ENCODE peak calls at places on chromosomes 6 and 20, in six cellular contexts. One of them, this sample, is unnamed.

GRCh38 chr6:22613695-22614094 is 44.3 kb downstream of the HDGFL1 start:
- DNase-seq in heart left ventricle: no peak
- DNase-seq in stimulated activated CD4-positive, alpha-beta T cell treated with anti-CD3 and anti-CD28 coated beads, TNF-alpha, amount 100 ng/mL, for 4 hours: no peak
- DNase-seq in SW480: no peak
- DNase-seq in cardiac septum: no peak
- DNase-seq in NCI-H2081: no peak
- DNase-seq in this sample: peak

GRCh38 chr6:106146852-106147351 is 60.8 kb downstream of the PRDM1 start:
- DNase-seq in heart left ventricle: no peak
- DNase-seq in stimulated activated CD4-positive, alpha-beta T cell treated with anti-CD3 and anti-CD28 coated beads, TNF-alpha, amount 100 ng/mL, for 4 hours: no peak
- DNase-seq in SW480: no peak
- DNase-seq in cardiac septum: no peak
- DNase-seq in NCI-H2081: no peak
- DNase-seq in this sample: no peak

GRCh38 chr6:37667050-37667814 is 30.5 kb downstream of the MDGA1 start:
- DNase-seq in heart left ventricle: no peak
- DNase-seq in stimulated activated CD4-positive, alpha-beta T cell treated with anti-CD3 and anti-CD28 coated beads, TNF-alpha, amount 100 ng/mL, for 4 hours: no peak
- DNase-seq in SW480: no peak
- DNase-seq in cardiac septum: no peak
- DNase-seq in NCI-H2081: no peak
- DNase-seq in this sample: peak

GRCh38 chr20:62688855-62689460 is 19.7 kb upstream of the NTSR1 start:
- DNase-seq in heart left ventricle: no peak
- DNase-seq in stimulated activated CD4-positive, alpha-beta T cell treated with anti-CD3 and anti-CD28 coated beads, TNF-alpha, amount 100 ng/mL, for 4 hours: no peak
- DNase-seq in SW480: peak
- DNase-seq in cardiac septum: no peak
- DNase-seq in NCI-H2081: no peak
- DNase-seq in this sample: no peak

GRCh38 chr6:151351731-151352130 is 39.6 kb downstream of the ZBTB2 start:
- DNase-seq in heart left ventricle: no peak
- DNase-seq in stimulated activated CD4-positive, alpha-beta T cell treated with anti-CD3 and anti-CD28 coated beads, TNF-alpha, amount 100 ng/mL, for 4 hours: no peak
- DNase-seq in SW480: no peak
- DNase-seq in cardiac septum: no peak
- DNase-seq in NCI-H2081: no peak
- DNase-seq in this sample: no peak

GRCh38 chr6:17472653-17473183 is 79.3 kb downstream of the CAP2 start:
- DNase-seq in heart left ventricle: no peak
- DNase-seq in stimulated activated CD4-positive, alpha-beta T cell treated with anti-CD3 and anti-CD28 coated beads, TNF-alpha, amount 100 ng/mL, for 4 hours: no peak
- DNase-seq in SW480: no peak
- DNase-seq in cardiac septum: no peak
- DNase-seq in NCI-H2081: peak
- DNase-seq in this sample: peak

GRCh38 chr6:3409699-3410384 is 47.0 kb downstream of the SLC22A23 start:
- DNase-seq in heart left ventricle: no peak
- DNase-seq in stimulated activated CD4-positive, alpha-beta T cell treated with anti-CD3 and anti-CD28 coated beads, TNF-alpha, amount 100 ng/mL, for 4 hours: no peak
- DNase-seq in SW480: peak
- DNase-seq in cardiac septum: no peak
- DNase-seq in NCI-H2081: no peak
- DNase-seq in this sample: no peak

GRCh38 chr20:38805958-38806854 is 709 bp downstream of the PPP1R16B start:
- DNase-seq in heart left ventricle: no peak
- DNase-seq in stimulated activated CD4-positive, alpha-beta T cell treated with anti-CD3 and anti-CD28 coated beads, TNF-alpha, amount 100 ng/mL, for 4 hours: peak
- DNase-seq in SW480: no peak
- DNase-seq in cardiac septum: no peak
- DNase-seq in NCI-H2081: peak
- DNase-seq in this sample: no peak